ENCODE peak calls at places on chromosomes 5 and 9, in four cellular contexts. J is SHP77, I is right lobe of liver, Q is bronchial epithelial cell. B is an unnamed sample.

GRCh38 chr5:50292735-50293394 is 148.2 kb downstream of the EMB start:
- DNase-seq in J (no peak), I (no peak), Q (no peak), B (peak)

GRCh38 chr5:156326718-156327259 is at the start of gene SGCD:
- DNase-seq in J (no peak), I (peak), Q (peak), B (peak)

GRCh38 chr5:120368923-120369715 is 95.0 kb upstream of the PRR16 start:
- DNase-seq in J (peak), I (peak), Q (peak), B (peak)

GRCh38 chr5:159001247-159001646 is 98.5 kb downstream of the EBF1 start:
- DNase-seq in J (no peak), I (no peak), Q (no peak), B (no peak)

GRCh38 chr5:90474235-90475107 is at the start of the genes MBLAC2 and POLR3G:
- DNase-seq in J (peak), I (peak), Q (peak), B (peak)

GRCh38 chr9:37144762-37145161 is 24.4 kb downstream of the ZCCHC7 start:
- DNase-seq in J (no peak), I (no peak), Q (no peak), B (no peak)

GRCh38 chr9:116002624-116003023 is 151.0 kb upstream of the PAPPA start:
- DNase-seq in J (no peak), I (peak), Q (peak), B (no peak)

GRCh38 chr5:79685621-79686020 is 4.0 kb upstream of the CMYA5 start:
- DNase-seq in J (no peak), I (no peak), Q (peak), B (no peak)

GRCh38 chr9:127844821-127845359 is 9.6 kb downstream of the ENG start:
- DNase-seq in J (no peak), I (no peak), Q (no peak), B (no peak)

GRCh38 chr5:147887925-147888324 is 9.4 kb downstream of the SCGB3A2 start:
- DNase-seq in J (no peak), I (no peak), Q (peak), B (no peak)

GRCh38 chr9:136802321-136802720 is 5.4 kb upstream of the RABL6 start:
- DNase-seq in J (no peak), I (no peak), Q (no peak), B (no peak)

GRCh38 chr9:121499427-121500164 is at the start of gene GGTA1:
- DNase-seq in J (peak), I (peak), Q (peak), B (peak)

GRCh38 chr9:121529237-121529987 is 29.8 kb upstream of the GGTA1 start:
- DNase-seq in J (no peak), I (peak), Q (peak), B (peak)

GRCh38 chr5:132877938-132878337 is 4.5 kb downstream of the LEAP2 start:
- DNase-seq in J (no peak), I (peak), Q (no peak), B (no peak)

GRCh38 chr9:130315446-130316226 is 50.1 kb downstream of the HMCN2 start:
- DNase-seq in J (no peak), I (peak), Q (no peak), B (no peak)

GRCh38 chr5:119743927-119744326 is 114.6 kb downstream of the FAM170A start:
- DNase-seq in J (peak), I (no peak), Q (peak), B (no peak)

GRCh38 chr9:13863112-13863511 is 450.8 kb downstream of the NFIB start:
- DNase-seq in J (no peak), I (no peak), Q (no peak), B (no peak)

GRCh38 chr9:127728808-127729207 is 6.3 kb downstream of the TOR2A start:
- DNase-seq in J (no peak), I (no peak), Q (no peak), B (no peak)

GRCh38 chr9:136231478-136232297 is 13.9 kb downstream of the QSOX2 start:
- DNase-seq in J (no peak), I (no peak), Q (no peak), B (no peak)

GRCh38 chr5:177431317-177432142 is 5.1 kb downstream of the GRK6 start:
- DNase-seq in J (no peak), I (peak), Q (no peak), B (no peak)

GRCh38 chr5:51242453-51242852 is 140.8 kb upstream of the ISL1 start:
- DNase-seq in J (no peak), I (no peak), Q (peak), B (no peak)

GRCh38 chr5:132253008-132253441 is 4.5 kb upstream of the PDLIM4 start:
- DNase-seq in J (no peak), I (no peak), Q (no peak), B (no peak)

GRCh38 chr9:84788803-84789462 is 119.4 kb downstream of the NTRK2 start:
- DNase-seq in J (no peak), I (peak), Q (no peak), B (no peak)

GRCh38 chr9:114811301-114811700 is 5.5 kb upstream of the TNFSF15 start:
- DNase-seq in J (no peak), I (no peak), Q (peak), B (peak)

GRCh38 chr5:43602456-43602817 is 543 bp upstream of the NNT start:
- DNase-seq in J (peak), I (no peak), Q (peak), B (no peak)

B was measured in pancreas.